ENCODE peak calls at places on chromosomes 3 and 15, in six cellular contexts. D is testis, A is OCI-LY7, Y is AG04449, Q is MM.1S, T is IMR-90. W is an unnamed sample.

GRCh38 chr3:171776411-171776810 is 33.9 kb downstream of the PLD1 start:
- DNase-seq in D (peak), A (no peak), Y (no peak), Q (no peak), T (no peak), W (no peak)

GRCh38 chr15:96064351-96064756 is 266.1 kb upstream of the NR2F2 start:
- DNase-seq in D (peak), A (no peak), Y (no peak), Q (no peak), T (peak), W (peak)

GRCh38 chr3:170429050-170429449 is 10.4 kb downstream of the CLDN11 start:
- DNase-seq in D (no peak), A (no peak), Y (no peak), Q (peak), T (no peak), W (peak)

GRCh38 chr3:127073931-127074820 is 91.3 kb downstream of the PLXNA1 start:
- DNase-seq in D (no peak), A (no peak), Y (no peak), Q (no peak), T (no peak), W (peak)

GRCh38 chr3:56689303-56689702 is 6.2 kb upstream of the TASOR start:
- DNase-seq in D (no peak), A (no peak), Y (no peak), Q (no peak), T (no peak), W (no peak)

GRCh38 chr15:85527907-85528306 is 147.5 kb downstream of the AKAP13 start:
- DNase-seq in D (no peak), A (no peak), Y (peak), Q (no peak), T (peak), W (peak)

GRCh38 chr3:132926098-132926497 is 112.1 kb upstream of the TMEM108 start:
- DNase-seq in D (no peak), A (no peak), Y (no peak), Q (no peak), T (no peak), W (no peak)

GRCh38 chr3:63532521-63532920 is 120.0 kb upstream of the SNTN start:
- DNase-seq in D (no peak), A (no peak), Y (no peak), Q (no peak), T (no peak), W (no peak)

GRCh38 chr3:88291516-88291915 is 141.8 kb downstream of the C3orf38 start:
- DNase-seq in D (no peak), A (no peak), Y (no peak), Q (no peak), T (no peak), W (no peak)

GRCh38 chr15:42163291-42163690 is 6.9 kb upstream of the PLA2G4F start:
- DNase-seq in D (no peak), A (no peak), Y (no peak), Q (no peak), T (no peak), W (no peak)

GRCh38 chr3:124428372-124429128 is 301.7 kb upstream of the UMPS start:
- DNase-seq in D (no peak), A (no peak), Y (no peak), Q (no peak), T (no peak), W (no peak)

GRCh38 chr3:143849854-143850549 is 1.7 kb upstream of the SLC9A9 start:
- DNase-seq in D (no peak), A (no peak), Y (peak), Q (peak), T (peak), W (peak)

GRCh38 chr3:136862611-136862951 is 573 bp downstream of the NCK1 start:
- DNase-seq in D (peak), A (peak), Y (no peak), Q (peak), T (peak), W (peak)

GRCh38 chr3:49357466-49358216 is 512 bp downstream of the GPX1 start:
- DNase-seq in D (peak), A (peak), Y (peak), Q (no peak), T (peak), W (peak)

GRCh38 chr3:140459462-140459861 is 218.4 kb upstream of the TRIM42 start:
- DNase-seq in D (no peak), A (no peak), Y (no peak), Q (no peak), T (no peak), W (no peak)

GRCh38 chr3:66693461-66693912 is 192.7 kb upstream of the LRIG1 start:
- DNase-seq in D (peak), A (no peak), Y (peak), Q (no peak), T (peak), W (peak)

GRCh38 chr15:92645051-92645631 is 10.4 kb downstream of the FAM174B start:
- DNase-seq in D (no peak), A (no peak), Y (no peak), Q (no peak), T (no peak), W (no peak)

GRCh38 chr3:150372320-150373118 is 35.6 kb upstream of the TSC22D2 start:
- DNase-seq in D (no peak), A (peak), Y (no peak), Q (no peak), T (peak), W (peak)

GRCh38 chr15:58167095-58167591 is 29.0 kb downstream of the AQP9 start:
- DNase-seq in D (no peak), A (no peak), Y (no peak), Q (no peak), T (no peak), W (no peak)

GRCh38 chr15:71612869-71613268 is 197.5 kb upstream of the NR2E3 start:
- DNase-seq in D (no peak), A (no peak), Y (no peak), Q (no peak), T (no peak), W (no peak)

GRCh38 chr15:56356616-56357015 is 8.6 kb upstream of the TEX9 start:
- DNase-seq in D (no peak), A (no peak), Y (no peak), Q (peak), T (no peak), W (no peak)

GRCh38 chr15:65623103-65623502 is 1.4 kb downstream of the SLC24A1 start:
- DNase-seq in D (no peak), A (no peak), Y (no peak), Q (no peak), T (no peak), W (no peak)

GRCh38 chr3:11168406-11168805 is 14.1 kb downstream of the HRH1 start:
- DNase-seq in D (no peak), A (no peak), Y (no peak), Q (no peak), T (no peak), W (no peak)

GRCh38 chr3:177776656-177777055 is 579.4 kb upstream of the TBL1XR1 start:
- DNase-seq in D (no peak), A (no peak), Y (no peak), Q (no peak), T (peak), W (peak)

GRCh38 chr15:49273734-49274318 is 103.8 kb downstream of the GALK2 start:
- DNase-seq in D (no peak), A (no peak), Y (no peak), Q (no peak), T (no peak), W (peak)

GRCh38 chr3:71873093-71873611 is 88.2 kb upstream of the PROK2 start:
- DNase-seq in D (no peak), A (no peak), Y (no peak), Q (no peak), T (no peak), W (no peak)

GRCh38 chr15:100338971-100339444 is 2.8 kb downstream of the ADAMTS17 start:
- DNase-seq in D (peak), A (peak), Y (no peak), Q (peak), T (peak), W (peak)

GRCh38 chr3:102741105-102741504 is 306.3 kb downstream of the ZPLD1 start:
- DNase-seq in D (no peak), A (no peak), Y (no peak), Q (no peak), T (no peak), W (no peak)

GRCh38 chr3:56025316-56025715 is 443.0 kb downstream of the ERC2 start:
- DNase-seq in D (no peak), A (no peak), Y (no peak), Q (no peak), T (no peak), W (no peak)

GRCh38 chr3:88150771-88151170 is 1.0 kb downstream of the C3orf38 start:
- DNase-seq in D (no peak), A (peak), Y (no peak), Q (no peak), T (no peak), W (no peak)

GRCh38 chr15:67833504-67834248 is 6.2 kb downstream of the RNU6-1 start:
- DNase-seq in D (peak), A (peak), Y (no peak), Q (peak), T (no peak), W (peak)

GRCh38 chr15:67253517-67254237 is 784 bp downstream of the AAGAB start:
- DNase-seq in D (no peak), A (no peak), Y (no peak), Q (no peak), T (peak), W (peak)

GRCh38 chr3:56758539-56758981 is 43.2 kb downstream of the ARHGEF3 start:
- DNase-seq in D (no peak), A (no peak), Y (peak), Q (no peak), T (peak), W (peak)

GRCh38 chr3:70647094-70647493 is 334.7 kb upstream of the MDFIC2 start:
- DNase-seq in D (no peak), A (no peak), Y (no peak), Q (no peak), T (no peak), W (no peak)

DNA sequence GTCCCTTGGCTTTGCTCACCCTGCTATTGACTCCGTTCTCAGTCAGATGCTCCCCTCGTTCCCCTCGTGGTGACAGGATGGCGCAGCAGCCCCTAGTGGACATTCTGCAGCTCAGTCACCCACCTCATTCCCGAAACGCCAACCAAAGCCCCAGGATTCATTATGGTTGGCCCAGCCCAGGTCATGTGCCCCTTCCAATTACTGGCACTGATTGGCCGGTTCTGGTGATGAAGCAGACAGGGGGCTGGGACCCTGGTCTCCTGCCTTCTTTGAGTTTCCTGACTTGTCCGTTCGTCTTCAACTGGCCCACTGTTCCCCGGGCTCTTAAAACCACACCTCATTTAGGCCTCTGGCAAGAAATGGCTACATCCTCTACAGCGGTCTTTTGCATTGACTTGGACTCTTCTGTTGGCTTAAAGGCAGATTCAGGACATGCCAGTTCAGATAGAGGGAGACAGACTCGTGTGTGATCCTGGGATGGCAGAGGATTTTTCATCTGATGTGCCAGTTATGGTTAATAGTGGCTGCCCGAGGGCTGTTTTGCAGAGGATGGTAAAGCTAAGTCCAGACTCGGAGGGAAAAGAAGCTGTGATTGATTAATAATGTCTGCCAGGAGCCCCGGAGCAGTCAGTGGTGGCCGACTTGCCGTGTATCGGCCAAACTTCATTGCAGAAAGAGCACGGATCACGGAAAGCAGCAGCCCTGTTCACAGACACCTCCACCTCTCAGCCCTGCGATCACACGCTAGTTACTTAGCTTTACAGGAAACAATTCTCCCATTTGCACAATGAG is 37.8 kb downstream of the LSM3 start:
- DNase-seq in D (peak), A (peak), Y (no peak), Q (no peak), T (no peak), W (peak)
- TF ChIP-seq CTCF in D (peak), A (peak), Y (no peak), Q (no peak), T (no peak), W (peak)

GRCh38 chr3:141938011-141938350 is 61.5 kb downstream of the ATP1B3 start:
- DNase-seq in D (no peak), A (no peak), Y (no peak), Q (no peak), T (no peak), W (no peak)
- H3K4me3 ChIP-seq in D (no peak), A (no peak), Y (no peak), Q (no peak), T (no peak), W (no peak)

DNA sequence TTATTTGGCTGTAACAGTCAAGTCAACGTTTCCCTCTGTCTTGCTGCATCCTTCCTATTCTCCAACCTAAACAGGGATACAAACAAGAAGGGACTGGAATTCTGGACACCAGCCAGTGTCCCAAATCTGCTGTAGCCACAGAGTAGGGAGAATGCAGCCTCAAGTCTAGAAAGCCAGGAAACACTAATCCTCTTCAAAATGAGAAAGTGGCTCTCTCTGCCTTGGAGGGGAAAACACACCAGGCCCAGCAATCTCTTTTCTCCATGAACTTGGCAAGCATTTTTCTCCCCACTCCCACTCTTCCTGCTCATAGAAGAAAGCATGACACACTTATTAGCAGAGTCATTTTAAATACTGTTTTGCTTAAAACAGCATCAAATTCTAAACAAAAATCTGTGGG is 781.7 kb downstream of the SQOR start:
- DNase-seq in D (no peak), A (no peak), Y (no peak), Q (no peak), T (no peak), W (no peak)
- TF ChIP-seq CTCF in D (no peak), A (no peak), Y (no peak), Q (no peak), T (no peak), W (no peak)

GRCh38 chr3:30848093-30848779 is 46.2 kb downstream of the GADL1 start:
- DNase-seq in D (no peak), A (no peak), Y (no peak), Q (no peak), T (no peak), W (peak)
- H3K4me3 ChIP-seq in D (no peak), A (no peak), Y (no peak), Q (no peak), T (no peak), W (no peak)